ENCODE peak calls at places on chromosomes 16 and 17, in five cellular contexts. One of them, this sample, is unnamed.

GRCh38 chr17:21282231-21282630 is 2.3 kb upstream of the MAP2K3 start:
- DNase-seq in GM20000: no peak
- DNase-seq in lower leg skin: peak; percentile 48
- DNase-seq in astrocyte of the cerebellum: peak; percentile 86
- DNase-seq in lung: no peak
- DNase-seq in this sample: no peak

GRCh38 chr17:68973098-68973929 is 18.1 kb upstream of the ABCA8 start:
- DNase-seq in astrocyte of the cerebellum: no peak
- DNase-seq in lung: no peak
- DNase-seq in lower leg skin: no peak
- DNase-seq in GM20000: no peak
- DNase-seq in this sample: no peak

GRCh38 chr16:71746442-71747046 is 22.0 kb upstream of the PHLPP2 start:
- DNase-seq in astrocyte of the cerebellum: peak; percentile 31
- DNase-seq in lung: no peak
- DNase-seq in lower leg skin: no peak
- DNase-seq in GM20000: peak; percentile 39
- DNase-seq in this sample: no peak

GRCh38 chr17:43856141-43856540 is 9.2 kb downstream of the CD300LG start:
- DNase-seq in astrocyte of the cerebellum: no peak
- DNase-seq in lower leg skin: no peak
- DNase-seq in GM20000: no peak
- DNase-seq in lung: no peak
- DNase-seq in this sample: no peak

GRCh38 chr17:38460716-38461650 is 32.7 kb downstream of the ARHGAP23 start:
- DNase-seq in lung: no peak
- DNase-seq in GM20000: no peak
- DNase-seq in lower leg skin: no peak
- DNase-seq in astrocyte of the cerebellum: no peak
- DNase-seq in this sample: no peak

GRCh38 chr17:59693582-59693981 is 13.6 kb downstream of the PTRH2 start:
- DNase-seq in GM20000: no peak
- DNase-seq in lung: no peak
- DNase-seq in astrocyte of the cerebellum: no peak
- DNase-seq in lower leg skin: no peak
- DNase-seq in this sample: no peak

GRCh38 chr17:17227608-17228520 is 9.1 kb downstream of the FLCN start:
- DNase-seq in GM20000: no peak
- DNase-seq in lung: no peak
- DNase-seq in astrocyte of the cerebellum: no peak
- DNase-seq in lower leg skin: no peak
- DNase-seq in this sample: no peak

GRCh38 chr16:9844361-9844760 is 337.9 kb downstream of the GRIN2A start:
- DNase-seq in lung: no peak
- DNase-seq in astrocyte of the cerebellum: no peak
- DNase-seq in lower leg skin: no peak
- DNase-seq in GM20000: no peak
- DNase-seq in this sample: no peak

GRCh38 chr17:66190738-66191606 is 961 bp downstream of the CEP112 start:
- DNase-seq in astrocyte of the cerebellum: peak; percentile 68
- DNase-seq in lung: no peak
- DNase-seq in GM20000: no peak
- DNase-seq in lower leg skin: no peak
- DNase-seq in this sample: no peak

GRCh38 chr17:78300962-78301820 is 58.7 kb downstream of the SOCS3 start:
- DNase-seq in lower leg skin: no peak
- DNase-seq in astrocyte of the cerebellum: no peak
- DNase-seq in GM20000: no peak
- DNase-seq in lung: no peak
- DNase-seq in this sample: no peak

GRCh38 chr16:23796941-23797340 is 38.8 kb upstream of the PRKCB start:
- DNase-seq in lung: no peak
- DNase-seq in astrocyte of the cerebellum: no peak
- DNase-seq in lower leg skin: no peak
- DNase-seq in GM20000: no peak
- DNase-seq in this sample: no peak

GRCh38 chr16:80117731-80118130 is 423.1 kb upstream of the DYNLRB2 start:
- DNase-seq in lung: no peak
- DNase-seq in astrocyte of the cerebellum: no peak
- DNase-seq in lower leg skin: no peak
- DNase-seq in GM20000: no peak
- DNase-seq in this sample: no peak

DNA sequence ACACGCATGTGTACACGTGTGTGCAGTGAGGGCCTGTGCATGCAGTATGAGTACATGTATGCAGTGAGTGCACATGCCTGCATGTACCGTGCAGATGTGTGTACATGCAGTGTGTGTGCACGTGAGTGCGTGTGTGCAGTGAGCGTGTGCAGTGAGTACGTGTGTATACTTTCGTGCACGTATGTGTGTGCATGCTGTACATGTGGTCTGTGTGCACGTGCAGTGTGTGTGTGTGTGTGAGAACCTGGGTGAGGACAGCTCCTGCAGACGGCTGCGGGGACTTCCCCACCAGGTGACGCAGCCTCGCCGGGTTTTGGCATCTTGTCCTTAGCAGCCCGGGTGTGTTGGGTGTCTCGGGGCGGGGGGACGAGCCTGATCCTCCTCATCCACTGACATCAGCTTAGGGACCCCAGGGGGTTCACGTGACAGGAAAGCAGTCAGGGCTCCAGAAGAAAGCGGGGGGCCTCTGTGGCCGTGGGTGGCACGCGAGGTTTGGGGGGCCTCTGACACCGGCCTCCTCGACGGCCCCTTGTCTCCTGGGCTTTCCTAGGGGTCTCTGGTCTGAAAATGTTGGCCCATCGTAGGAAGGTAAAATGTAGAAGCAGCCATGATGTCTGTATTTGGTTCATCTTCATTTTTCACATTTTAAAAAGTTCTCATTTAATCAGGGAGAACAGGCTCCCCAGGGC is 119.6 kb upstream of the ZNF750 start:
- DNase-seq in lower leg skin: no peak
- DNase-seq in astrocyte of the cerebellum: no peak
- DNase-seq in GM20000: no peak
- DNase-seq in lung: no peak
- DNase-seq in this sample: no peak
- TF ChIP-seq CTCF in lower leg skin: no peak
- TF ChIP-seq CTCF in astrocyte of the cerebellum: no peak
- TF ChIP-seq CTCF in GM20000: no peak
- TF ChIP-seq CTCF in lung: no peak
- TF ChIP-seq CTCF in this sample: no peak

DNA sequence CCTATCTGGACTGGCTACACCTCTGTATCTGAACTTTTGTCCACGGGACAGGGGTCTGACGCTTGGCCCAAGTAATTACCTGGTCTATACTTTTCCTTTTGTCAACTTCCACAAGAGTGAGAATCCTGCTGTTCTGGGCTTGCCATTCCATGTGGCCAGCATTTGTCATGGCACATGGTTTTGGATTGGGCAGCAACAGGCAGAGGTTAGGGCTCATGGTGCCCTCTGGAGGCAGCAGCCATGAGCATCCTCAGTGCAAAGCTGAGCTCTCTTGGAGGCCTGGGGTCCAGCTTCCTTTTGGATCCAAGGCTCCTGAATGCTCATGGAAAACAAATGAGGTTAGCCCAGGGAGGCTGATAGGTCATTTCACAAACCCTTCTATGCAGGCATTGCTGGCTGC is 7.5 kb upstream of the EDC4 start:
- DNase-seq in GM20000: no peak
- DNase-seq in lower leg skin: no peak
- DNase-seq in lung: no peak
- DNase-seq in astrocyte of the cerebellum: no peak
- DNase-seq in this sample: no peak
- TF ChIP-seq CTCF in GM20000: peak; percentile 50
- TF ChIP-seq CTCF in lower leg skin: no peak
- TF ChIP-seq CTCF in lung: peak; percentile 22
- TF ChIP-seq CTCF in astrocyte of the cerebellum: peak; percentile 39
- TF ChIP-seq CTCF in this sample: peak; percentile 24

DNA sequence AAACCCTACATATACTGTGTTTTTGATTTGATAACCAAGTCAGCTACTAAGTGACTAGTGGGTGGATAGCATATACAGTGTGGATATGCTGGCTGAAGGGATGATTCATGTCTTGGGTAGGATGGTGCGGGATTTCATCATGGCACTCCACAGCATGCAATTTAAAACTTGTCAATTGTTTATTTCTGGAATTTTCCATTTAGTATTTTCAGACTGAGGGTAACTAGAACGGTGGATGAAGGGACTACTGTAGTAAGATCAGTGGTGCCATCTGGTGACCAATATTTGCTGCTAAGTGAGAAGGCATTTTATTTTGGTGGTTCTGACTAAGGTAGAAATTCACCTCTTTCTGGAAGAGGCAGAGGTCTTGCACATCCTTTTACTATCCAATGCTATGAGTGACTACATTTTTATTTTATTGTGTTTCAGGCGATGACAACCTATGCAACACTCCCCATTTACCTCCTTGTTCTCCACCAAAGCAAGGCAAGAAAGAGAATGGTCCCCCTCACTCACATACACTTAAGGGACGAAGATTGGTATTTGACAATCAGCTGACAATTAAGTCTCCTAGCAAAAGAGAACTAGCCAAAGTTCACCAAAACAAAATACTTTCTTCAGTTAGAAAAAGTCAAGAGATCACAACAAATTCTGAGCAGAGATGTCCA is 3.1 kb downstream of the CDC6 start:
- DNase-seq in lower leg skin: no peak
- DNase-seq in astrocyte of the cerebellum: peak; percentile 83
- DNase-seq in GM20000: peak; percentile 40
- DNase-seq in lung: peak; percentile 53
- DNase-seq in this sample: no peak
- TF ChIP-seq CTCF in lower leg skin: no peak
- TF ChIP-seq CTCF in astrocyte of the cerebellum: peak; percentile 70
- TF ChIP-seq CTCF in GM20000: no peak
- TF ChIP-seq CTCF in lung: peak; percentile 62
- TF ChIP-seq CTCF in this sample: peak; percentile 69

GRCh38 chr16:79051313-79051712 is 549.2 kb downstream of the MAF start:
- DNase-seq in GM20000: no peak
- DNase-seq in astrocyte of the cerebellum: no peak
- DNase-seq in lower leg skin: no peak
- DNase-seq in lung: no peak
- DNase-seq in this sample: no peak

GRCh38 chr16:79050063-79050462 is 550.5 kb downstream of the MAF start:
- DNase-seq in astrocyte of the cerebellum: no peak
- DNase-seq in GM20000: no peak
- DNase-seq in lung: no peak
- DNase-seq in lower leg skin: no peak
- DNase-seq in this sample: no peak

GRCh38 chr16:79049040-79049439 is 551.5 kb downstream of the MAF start:
- DNase-seq in GM20000: no peak
- DNase-seq in astrocyte of the cerebellum: no peak
- DNase-seq in lower leg skin: no peak
- DNase-seq in lung: no peak
- DNase-seq in this sample: no peak

GRCh38 chr16:79045191-79045590 is 555.3 kb downstream of the MAF start:
- DNase-seq in astrocyte of the cerebellum: no peak
- DNase-seq in GM20000: no peak
- DNase-seq in lower leg skin: no peak
- DNase-seq in lung: no peak
- DNase-seq in this sample: no peak

DNA sequence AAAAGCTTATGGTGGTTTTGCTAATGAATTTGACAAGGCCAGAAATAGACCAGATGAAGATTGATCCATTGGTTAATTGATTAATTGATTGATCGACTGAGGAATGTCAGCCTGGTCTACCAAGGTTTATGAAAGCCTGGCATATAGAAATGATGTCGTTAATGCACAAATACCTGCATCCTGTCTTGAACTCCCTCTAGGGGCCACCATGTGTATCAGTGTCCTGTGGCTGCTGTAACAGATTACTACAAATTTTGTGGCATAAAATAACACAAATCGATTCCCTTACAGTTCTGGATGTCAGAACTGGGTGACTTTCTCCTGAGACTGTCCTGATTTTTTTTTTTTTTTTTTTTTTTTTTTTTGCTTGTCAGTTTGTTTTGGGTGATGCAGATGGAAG is 553.2 kb downstream of the MAF start:
- DNase-seq in astrocyte of the cerebellum: no peak
- DNase-seq in lung: no peak
- DNase-seq in lower leg skin: no peak
- DNase-seq in GM20000: no peak
- DNase-seq in this sample: no peak
- TF ChIP-seq CTCF in astrocyte of the cerebellum: no peak
- TF ChIP-seq CTCF in lung: no peak
- TF ChIP-seq CTCF in lower leg skin: no peak
- TF ChIP-seq CTCF in GM20000: no peak
- TF ChIP-seq CTCF in this sample: peak; percentile 74